ENCODE peak calls at places on chromosomes 16 and 17, in five cellular contexts. G is IMR-90; V is glutamatergic neuron; X is A549; M is CD4-positive, alpha-beta T cell. U is an unnamed sample.

GRCh38 chr17:36849871-36850348 is 87.4 kb upstream of the LHX1 start:
- DNase-seq in V (no peak), X (peak), M (no peak), G (peak), U (peak)

GRCh38 chr16:84527486-84528269 is 23.2 kb upstream of the MEAK7 start:
- DNase-seq in G (no peak), V (no peak), X (no peak), M (no peak), U (no peak)

GRCh38 chr17:68592004-68592403 is 9.2 kb downstream of the FAM20A start:
- DNase-seq in G (no peak), X (no peak), V (no peak), M (no peak), U (no peak)

GRCh38 chr16:76614255-76614654 is 337.1 kb downstream of the CNTNAP4 start:
- DNase-seq in G (no peak), V (no peak), M (no peak), X (no peak), U (no peak)

GRCh38 chr17:69567130-69567529 is 152.6 kb downstream of the MAP2K6 start:
- DNase-seq in G (peak), M (no peak), V (no peak), X (no peak), U (peak)

GRCh38 chr17:45662432-45662831 is 121.7 kb upstream of the CRHR1 start:
- DNase-seq in V (no peak), X (no peak), G (no peak), M (no peak), U (no peak)

GRCh38 chr17:32015245-32016013 is 8.2 kb downstream of the LRRC37B start:
- DNase-seq in G (peak), V (no peak), X (peak), M (no peak), U (peak)

GRCh38 chr16:77674888-77675287 is 47.4 kb upstream of the NUDT7 start:
- DNase-seq in M (no peak), V (no peak), G (peak), X (no peak), U (peak)

GRCh38 chr17:73643012-73643845 is 1.0 kb downstream of the SDK2 start:
- DNase-seq in M (no peak), V (peak), G (no peak), X (peak), U (no peak)

GRCh38 chr16:22372882-22373661 is 1.3 kb downstream of the CDR2 start:
- DNase-seq in X (no peak), M (no peak), V (no peak), G (no peak), U (no peak)

GRCh38 chr17:5785867-5786509 is 201.7 kb upstream of the NLRP1 start:
- DNase-seq in M (no peak), V (no peak), G (peak), X (no peak), U (peak)

GRCh38 chr17:70622382-70623260 is 453.3 kb downstream of the KCNJ2 start:
- DNase-seq in V (peak), G (peak), X (peak), M (no peak), U (peak)

GRCh38 chr16:87165151-87165550 is 152.0 kb downstream of the C16orf95 start:
- DNase-seq in G (no peak), V (no peak), X (no peak), M (no peak), U (no peak)

GRCh38 chr17:10325036-10325435 is 47.8 kb downstream of the MYH13 start:
- DNase-seq in G (peak), X (no peak), M (no peak), V (no peak), U (no peak)

GRCh38 chr16:83692224-83692623 is 115.6 kb upstream of the HSBP1 start:
- DNase-seq in X (no peak), M (no peak), V (no peak), G (no peak), U (no peak)

GRCh38 chr17:812638-813204 is 30.6 kb downstream of the MRM3 start:
- DNase-seq in G (no peak), M (no peak), V (no peak), X (no peak), U (no peak)

GRCh38 chr16:76265434-76266045 is 11.7 kb upstream of the CNTNAP4 start:
- DNase-seq in X (peak), G (peak), M (no peak), V (peak), U (peak)

GRCh38 chr17:63698381-63698885 is 1.5 kb downstream of the LIMD2 start:
- DNase-seq in X (no peak), G (no peak), M (peak), V (no peak), U (no peak)

GRCh38 chr17:75848523-75849303 is 4.5 kb upstream of the UNC13D start:
- DNase-seq in G (peak), V (peak), X (peak), M (peak), U (peak)

GRCh38 chr17:60729854-60730253 is 52.2 kb downstream of the BCAS3 start:
- DNase-seq in V (no peak), M (no peak), X (peak), G (peak), U (peak)

GRCh38 chr16:21218135-21218534 is 6.8 kb upstream of the ZP2 start:
- DNase-seq in V (no peak), M (no peak), G (no peak), X (no peak), U (no peak)

GRCh38 chr17:34378664-34379101 is 15.7 kb upstream of the CCL1 start:
- DNase-seq in X (no peak), V (no peak), M (no peak), G (no peak), U (no peak)

GRCh38 chr17:2303278-2304188 is at the start of the genes SMG6 and SRR:
- DNase-seq in G (peak), V (peak), M (peak), X (peak), U (peak)

GRCh38 chr17:44919885-44920564 is 4.7 kb upstream of the GFAP start:
- DNase-seq in V (peak), X (peak), M (peak), G (peak), U (peak)

GRCh38 chr16:1659071-1659470 is 19.0 kb upstream of the JPT2 start:
- DNase-seq in V (no peak), G (no peak), X (no peak), M (no peak), U (no peak)

GRCh38 chr16:84369938-84370627 is 1.7 kb downstream of the ATP2C2 start:
- DNase-seq in G (no peak), M (no peak), V (no peak), X (no peak), U (no peak)

GRCh38 chr16:24921229-24921628 is 75.5 kb downstream of the SLC5A11 start:
- DNase-seq in X (no peak), V (no peak), G (no peak), M (no peak), U (no peak)

GRCh38 chr17:83174859-83175550 is 95.6 kb downstream of the METRNL start:
- DNase-seq in M (no peak), X (no peak), G (no peak), V (no peak), U (no peak)

GRCh38 chr16:30570621-30571443 is 682 bp downstream of the ZNF688 start:
- DNase-seq in X (no peak), V (peak), G (peak), M (no peak), U (peak)

GRCh38 chr17:46777943-46778915 is 40.3 kb downstream of the WNT3 start:
- DNase-seq in V (no peak), M (no peak), X (peak), G (no peak), U (no peak)

GRCh38 chr17:42908872-42909700 is 8.5 kb downstream of the G6PC1 start:
- DNase-seq in G (peak), M (no peak), X (no peak), V (no peak), U (no peak)

GRCh38 chr16:78812582-78812981 is 713.1 kb downstream of the WWOX start:
- DNase-seq in X (no peak), G (no peak), M (no peak), V (no peak), U (no peak)

GRCh38 chr16:78813917-78814316 is 714.5 kb downstream of the WWOX start:
- DNase-seq in V (no peak), M (no peak), G (no peak), X (no peak), U (no peak)

GRCh38 chr16:78815713-78816112 is 716.3 kb downstream of the WWOX start:
- DNase-seq in G (no peak), M (no peak), V (no peak), X (no peak), U (no peak)

GRCh38 chr16:78809535-78809934 is 710.1 kb downstream of the WWOX start:
- DNase-seq in V (no peak), M (no peak), G (no peak), X (no peak), U (no peak)

GRCh38 chr16:78811247-78811646 is 711.8 kb downstream of the WWOX start:
- DNase-seq in G (no peak), V (no peak), M (no peak), X (no peak), U (no peak)
- TF ChIP-seq CTCF in G (no peak), V (no peak), M (no peak), X (no peak), U (no peak)

GRCh38 chr17:79922798-79923197 is 83.6 kb upstream of the CBX4 start:
- DNase-seq in G (no peak), X (no peak), M (no peak), V (no peak), U (no peak)

GRCh38 chr17:79924639-79924976 is 85.4 kb upstream of the CBX4 start:
- DNase-seq in G (no peak), M (no peak), X (no peak), V (no peak), U (no peak)

GRCh38 chr17:79926002-79926307 is 86.7 kb upstream of the CBX4 start:
- DNase-seq in M (no peak), V (no peak), G (no peak), X (no peak), U (no peak)

GRCh38 chr17:79925242-79925957 is 86.2 kb upstream of the CBX4 start:
- DNase-seq in G (peak), X (peak), M (no peak), V (no peak), U (peak)

GRCh38 chr17:79923974-79924638 is 84.9 kb upstream of the CBX4 start:
- DNase-seq in G (peak), X (peak), M (peak), V (peak), U (no peak)
- TF ChIP-seq CTCF in G (peak), X (peak), M (no peak), V (peak), U (peak)

GRCh38 chr17:4453821-4454591 is 20.3 kb downstream of the SPNS3 start:
- DNase-seq in V (no peak), M (no peak), X (no peak), G (no peak), U (no peak)
- TF ChIP-seq CTCF in V (no peak), M (no peak), X (no peak), G (no peak), U (no peak)

GRCh38 chr17:30552994-30553565 is 75.9 kb downstream of the GOSR1 start:
- DNase-seq in M (no peak), X (no peak), V (no peak), G (no peak), U (no peak)

GRCh38 chr17:30555942-30556341 is 78.7 kb downstream of the GOSR1 start:
- DNase-seq in M (no peak), G (no peak), V (no peak), X (no peak), U (no peak)

GRCh38 chr17:30556374-30557332 is 79.4 kb downstream of the GOSR1 start:
- DNase-seq in G (no peak), X (no peak), V (no peak), M (no peak), U (no peak)

GRCh38 chr17:30551666-30552339 is 74.6 kb downstream of the GOSR1 start:
- DNase-seq in V (no peak), M (no peak), X (no peak), G (no peak), U (no peak)

DNA sequence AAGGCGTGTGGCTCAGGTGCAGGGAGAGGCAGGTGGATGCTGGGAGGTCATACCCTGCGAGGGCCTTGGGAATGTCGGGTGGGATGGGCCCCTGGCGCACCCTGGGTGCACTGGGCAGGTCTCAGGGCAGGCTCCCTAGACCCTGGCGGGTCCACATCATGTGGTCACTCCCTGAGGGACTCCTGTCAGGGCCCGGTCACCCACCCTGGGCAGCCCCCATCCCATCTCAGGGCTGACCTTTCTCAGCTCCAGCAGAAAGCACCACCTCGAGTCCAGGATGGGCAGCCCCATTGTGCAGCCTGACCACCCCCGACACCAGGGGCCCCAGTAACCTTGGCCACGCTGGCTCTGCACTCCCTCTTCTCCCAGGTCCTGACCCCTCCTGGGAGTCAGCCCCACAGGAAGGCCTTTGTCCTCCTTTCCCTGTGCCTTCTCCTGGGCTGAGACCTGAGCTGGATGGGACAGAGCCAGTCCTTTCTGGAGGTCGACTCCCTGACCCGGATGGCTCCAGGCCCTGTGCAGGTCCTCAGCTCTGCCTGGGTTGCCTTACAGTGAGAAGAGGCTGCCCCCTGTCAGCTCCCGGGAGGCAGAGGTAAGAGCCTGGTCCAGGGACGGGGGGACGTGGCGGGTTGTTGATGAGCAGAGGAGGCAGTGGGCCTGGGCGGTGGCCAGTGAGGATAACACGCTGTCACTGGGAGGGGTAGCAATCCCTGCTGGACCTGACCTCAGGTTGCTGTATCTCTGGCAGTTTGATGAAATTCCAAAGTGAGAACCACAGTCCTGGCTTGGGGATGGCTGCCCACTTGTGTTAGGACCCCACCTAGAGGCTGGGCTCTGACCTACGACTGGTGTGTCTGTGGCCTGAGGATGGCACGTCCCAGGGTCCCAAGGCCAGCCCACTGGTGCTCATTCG is 77.9 kb downstream of the GOSR1 start:
- DNase-seq in M (no peak), V (no peak), X (peak), G (peak), U (no peak)
- TF ChIP-seq CTCF in M (no peak), V (no peak), X (peak), G (peak), U (peak)

GRCh38 chr17:48860034-48860433 is 29.2 kb downstream of the CALCOCO2 start:
- DNase-seq in X (no peak), V (no peak), G (no peak), M (no peak), U (no peak)
- TF ChIP-seq CTCF in X (no peak), V (peak), G (peak), M (no peak), U (peak)

DNA sequence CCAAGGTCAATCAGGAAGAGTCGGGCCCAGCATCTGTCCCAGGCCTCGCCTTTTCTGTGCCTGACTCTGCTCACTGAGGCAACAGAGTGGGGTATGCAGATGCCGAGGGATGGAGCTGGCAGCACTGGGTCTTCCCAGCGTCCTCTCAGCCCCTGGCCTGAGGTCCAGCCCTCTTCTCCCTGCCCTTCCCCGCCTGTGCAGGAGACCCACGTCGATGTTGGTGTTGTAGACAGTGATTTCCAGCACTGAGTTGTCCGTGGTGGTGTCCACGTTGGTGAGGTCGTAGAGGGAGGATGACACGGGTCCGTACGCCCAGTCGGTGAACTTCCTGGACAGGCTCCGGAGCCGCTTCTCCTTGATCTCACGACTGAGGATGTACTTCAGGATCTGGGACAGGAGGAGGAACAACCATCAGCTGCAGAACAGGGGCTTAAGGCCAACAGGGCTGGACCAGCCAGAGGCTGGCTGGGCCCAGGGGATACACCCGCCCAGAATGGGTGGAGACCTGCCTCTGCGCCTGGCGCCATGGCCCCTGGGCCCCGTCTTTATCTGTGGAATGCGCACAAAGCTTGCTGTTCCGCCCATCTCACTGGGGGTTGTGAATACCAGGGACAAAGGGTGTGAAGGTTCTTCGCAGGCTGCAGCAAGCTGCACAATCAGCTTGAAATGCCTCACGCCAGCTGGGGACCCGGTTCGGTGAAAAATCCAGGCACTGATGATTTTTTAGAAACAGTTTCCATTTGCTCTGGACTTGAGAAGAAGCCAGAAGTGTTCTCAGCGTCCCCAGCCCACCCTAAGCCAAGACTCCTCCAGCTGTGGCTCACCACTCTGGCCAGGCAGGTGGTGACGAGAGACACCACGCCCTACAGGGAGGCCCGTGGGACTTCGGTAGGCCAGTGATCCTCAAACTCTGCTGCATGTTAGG is 27.5 kb downstream of the TRPV3 start:
- DNase-seq in X (no peak), V (no peak), M (no peak), G (no peak), U (peak)
- TF ChIP-seq CTCF in X (no peak), V (no peak), M (no peak), G (no peak), U (no peak)

GRCh38 chr17:72634621-72635020 is 457.9 kb downstream of the SLC39A11 start:
- DNase-seq in X (no peak), V (no peak), G (no peak), M (peak), U (no peak)

GRCh38 chr17:72632026-72632684 is 460.3 kb downstream of the SLC39A11 start:
- DNase-seq in M (no peak), G (no peak), X (peak), V (peak), U (no peak)

GRCh38 chr17:72635034-72635654 is 457.3 kb downstream of the SLC39A11 start:
- DNase-seq in X (no peak), M (no peak), G (no peak), V (no peak), U (no peak)

DNA sequence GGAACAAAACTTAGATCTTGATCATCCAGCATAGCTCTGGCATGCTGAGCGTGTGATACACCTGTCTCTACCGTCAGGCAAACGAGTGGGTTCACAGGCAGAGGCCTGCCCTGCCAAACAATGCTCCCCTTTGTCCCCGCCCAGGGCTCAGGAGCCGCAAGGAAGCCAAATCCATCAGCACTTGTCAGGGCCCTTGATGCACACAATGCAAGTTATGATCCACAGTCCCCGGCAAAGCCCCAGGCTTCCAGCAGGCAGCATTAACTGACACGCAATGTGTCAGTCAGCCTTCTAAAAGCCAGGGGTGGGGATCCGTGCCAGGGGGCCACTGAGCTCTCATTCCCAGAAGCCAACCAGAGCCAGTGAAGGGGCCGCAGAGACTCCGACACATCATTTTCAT is 460.9 kb downstream of the SLC39A11 start:
- DNase-seq in V (no peak), M (no peak), X (no peak), G (no peak), U (no peak)
- TF ChIP-seq CTCF in V (no peak), M (no peak), X (no peak), G (no peak), U (no peak)

DNA sequence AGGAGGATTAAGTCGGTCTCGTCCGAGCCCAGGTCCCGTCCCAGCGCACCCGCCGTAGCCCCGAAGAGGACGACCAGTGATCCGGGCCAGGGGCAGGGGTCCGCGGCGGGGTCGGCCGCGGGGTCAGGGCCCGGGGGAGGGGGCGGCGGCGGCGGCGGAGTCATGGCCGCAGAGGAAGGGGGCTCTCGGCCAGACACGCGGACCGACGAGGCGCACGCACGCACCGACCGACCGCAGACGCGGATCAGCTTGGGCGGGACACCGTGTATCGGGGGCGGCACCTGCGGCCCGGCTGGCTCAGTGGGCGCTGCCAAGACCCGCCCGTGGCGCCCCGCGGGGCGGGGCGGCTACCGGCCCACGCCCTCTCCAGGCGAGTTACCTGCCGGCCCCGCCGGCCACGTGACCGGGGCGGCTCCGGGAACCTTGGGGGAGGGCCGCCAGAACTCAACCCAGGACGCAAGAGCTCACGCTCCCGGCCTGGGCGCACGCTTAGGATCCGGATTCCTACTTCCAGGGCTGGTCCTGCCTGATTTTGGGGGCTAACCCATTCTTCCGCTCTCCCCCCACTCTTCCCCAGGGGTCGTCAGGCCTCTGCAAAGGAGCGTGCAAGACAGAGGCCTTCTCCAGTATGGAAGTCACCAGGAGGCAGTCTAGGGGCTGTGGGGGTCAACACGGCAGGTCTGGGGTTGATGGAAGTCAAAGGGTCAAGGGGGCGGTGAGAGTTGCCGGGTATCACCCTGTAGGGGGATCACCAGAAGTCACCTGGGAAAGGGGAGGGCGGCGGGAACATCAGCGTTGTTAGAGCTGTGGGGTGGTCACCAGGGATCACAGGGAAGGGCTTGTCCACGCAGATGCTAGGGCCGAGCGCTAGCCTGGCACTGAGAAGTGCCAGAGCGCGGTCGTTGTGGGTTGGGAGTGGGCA is at the start of gene ESRP2:
- DNase-seq in X (no peak), G (no peak), M (no peak), V (peak), U (no peak)
- TF ChIP-seq CTCF in X (no peak), G (no peak), M (no peak), V (no peak), U (no peak)